ENCODE peak calls at places on chromosomes 2 and 18, in nine cellular contexts. One of them, this sample, is unnamed.

GRCh38 chr2:127589876-127590275 is 54.4 kb downstream of the MYO7B start:
- DNase-seq in GM03348: no peak
- DNase-seq in nucleus accumbens: no peak
- DNase-seq in brain microvascular endothelial cell: no peak
- DNase-seq in hepatocyte: no peak
- DNase-seq in bronchial epithelial cell: no peak
- DNase-seq in stimulated activated CD8-positive, alpha-beta memory T cell treated with anti-CD3 and anti-CD28 coated beads, Interleukin-2, amount 100 ng/mL, for 48 hours: no peak
- DNase-seq in posterior cingulate gyrus: no peak
- DNase-seq in dorsolateral prefrontal cortex: peak
- DNase-seq in this sample: no peak

GRCh38 chr2:83471708-83472107 is 987.4 kb downstream of the SUCLG1 start:
- DNase-seq in GM03348: no peak
- DNase-seq in nucleus accumbens: no peak
- DNase-seq in brain microvascular endothelial cell: no peak
- DNase-seq in hepatocyte: no peak
- DNase-seq in bronchial epithelial cell: no peak
- DNase-seq in stimulated activated CD8-positive, alpha-beta memory T cell treated with anti-CD3 and anti-CD28 coated beads, Interleukin-2, amount 100 ng/mL, for 48 hours: no peak
- DNase-seq in posterior cingulate gyrus: no peak
- DNase-seq in dorsolateral prefrontal cortex: no peak
- DNase-seq in this sample: no peak

GRCh38 chr2:70161069-70161534 is 29.7 kb downstream of the C2orf42 start:
- DNase-seq in GM03348: no peak
- DNase-seq in nucleus accumbens: no peak
- DNase-seq in brain microvascular endothelial cell: no peak
- DNase-seq in hepatocyte: no peak
- DNase-seq in bronchial epithelial cell: peak
- DNase-seq in stimulated activated CD8-positive, alpha-beta memory T cell treated with anti-CD3 and anti-CD28 coated beads, Interleukin-2, amount 100 ng/mL, for 48 hours: no peak
- DNase-seq in posterior cingulate gyrus: no peak
- DNase-seq in dorsolateral prefrontal cortex: no peak
- DNase-seq in this sample: no peak

GRCh38 chr2:53473236-53473635 is 294.4 kb upstream of the CHAC2 start:
- DNase-seq in GM03348: no peak
- DNase-seq in nucleus accumbens: no peak
- DNase-seq in brain microvascular endothelial cell: no peak
- DNase-seq in hepatocyte: peak
- DNase-seq in bronchial epithelial cell: no peak
- DNase-seq in stimulated activated CD8-positive, alpha-beta memory T cell treated with anti-CD3 and anti-CD28 coated beads, Interleukin-2, amount 100 ng/mL, for 48 hours: no peak
- DNase-seq in posterior cingulate gyrus: no peak
- DNase-seq in dorsolateral prefrontal cortex: no peak
- DNase-seq in this sample: no peak

GRCh38 chr2:132416080-132416911 is at the start of gene GPR39:
- DNase-seq in GM03348: peak
- DNase-seq in nucleus accumbens: peak
- DNase-seq in brain microvascular endothelial cell: peak
- DNase-seq in hepatocyte: peak
- DNase-seq in bronchial epithelial cell: peak
- DNase-seq in stimulated activated CD8-positive, alpha-beta memory T cell treated with anti-CD3 and anti-CD28 coated beads, Interleukin-2, amount 100 ng/mL, for 48 hours: no peak
- DNase-seq in posterior cingulate gyrus: peak
- DNase-seq in dorsolateral prefrontal cortex: peak
- DNase-seq in this sample: peak

GRCh38 chr2:12213222-12213621 is 466.8 kb downstream of the LPIN1 start:
- DNase-seq in GM03348: no peak
- DNase-seq in nucleus accumbens: no peak
- DNase-seq in brain microvascular endothelial cell: no peak
- DNase-seq in hepatocyte: no peak
- DNase-seq in bronchial epithelial cell: peak
- DNase-seq in stimulated activated CD8-positive, alpha-beta memory T cell treated with anti-CD3 and anti-CD28 coated beads, Interleukin-2, amount 100 ng/mL, for 48 hours: no peak
- DNase-seq in posterior cingulate gyrus: no peak
- DNase-seq in dorsolateral prefrontal cortex: no peak
- DNase-seq in this sample: no peak

GRCh38 chr2:98508690-98509054 is 64.0 kb downstream of the INPP4A start:
- DNase-seq in GM03348: no peak
- DNase-seq in nucleus accumbens: no peak
- DNase-seq in brain microvascular endothelial cell: peak
- DNase-seq in hepatocyte: no peak
- DNase-seq in bronchial epithelial cell: peak
- DNase-seq in stimulated activated CD8-positive, alpha-beta memory T cell treated with anti-CD3 and anti-CD28 coated beads, Interleukin-2, amount 100 ng/mL, for 48 hours: peak
- DNase-seq in posterior cingulate gyrus: no peak
- DNase-seq in dorsolateral prefrontal cortex: no peak
- DNase-seq in this sample: no peak

GRCh38 chr2:71609029-71609428 is 155.7 kb downstream of the DYSF start:
- DNase-seq in GM03348: no peak
- DNase-seq in nucleus accumbens: no peak
- DNase-seq in brain microvascular endothelial cell: no peak
- DNase-seq in hepatocyte: no peak
- DNase-seq in bronchial epithelial cell: no peak
- DNase-seq in stimulated activated CD8-positive, alpha-beta memory T cell treated with anti-CD3 and anti-CD28 coated beads, Interleukin-2, amount 100 ng/mL, for 48 hours: no peak
- DNase-seq in posterior cingulate gyrus: peak
- DNase-seq in dorsolateral prefrontal cortex: peak
- DNase-seq in this sample: no peak

GRCh38 chr2:226956659-226957058 is 120.8 kb downstream of the RHBDD1 start:
- DNase-seq in GM03348: no peak
- DNase-seq in nucleus accumbens: no peak
- DNase-seq in brain microvascular endothelial cell: no peak
- DNase-seq in hepatocyte: no peak
- DNase-seq in bronchial epithelial cell: no peak
- DNase-seq in stimulated activated CD8-positive, alpha-beta memory T cell treated with anti-CD3 and anti-CD28 coated beads, Interleukin-2, amount 100 ng/mL, for 48 hours: no peak
- DNase-seq in posterior cingulate gyrus: no peak
- DNase-seq in dorsolateral prefrontal cortex: no peak
- DNase-seq in this sample: no peak

GRCh38 chr2:120863661-120864320 is 128.1 kb downstream of the GLI2 start:
- DNase-seq in GM03348: peak
- DNase-seq in nucleus accumbens: no peak
- DNase-seq in brain microvascular endothelial cell: peak
- DNase-seq in hepatocyte: peak
- DNase-seq in bronchial epithelial cell: peak
- DNase-seq in stimulated activated CD8-positive, alpha-beta memory T cell treated with anti-CD3 and anti-CD28 coated beads, Interleukin-2, amount 100 ng/mL, for 48 hours: no peak
- DNase-seq in posterior cingulate gyrus: peak
- DNase-seq in dorsolateral prefrontal cortex: no peak
- DNase-seq in this sample: no peak

GRCh38 chr2:11422901-11423435 is 43.0 kb downstream of the E2F6 start:
- DNase-seq in GM03348: no peak
- DNase-seq in nucleus accumbens: no peak
- DNase-seq in brain microvascular endothelial cell: no peak
- DNase-seq in hepatocyte: no peak
- DNase-seq in bronchial epithelial cell: no peak
- DNase-seq in stimulated activated CD8-positive, alpha-beta memory T cell treated with anti-CD3 and anti-CD28 coated beads, Interleukin-2, amount 100 ng/mL, for 48 hours: no peak
- DNase-seq in posterior cingulate gyrus: no peak
- DNase-seq in dorsolateral prefrontal cortex: no peak
- DNase-seq in this sample: no peak

GRCh38 chr18:55234366-55235093 is 275.3 kb upstream of the CCDC68 start:
- DNase-seq in GM03348: peak
- DNase-seq in nucleus accumbens: peak
- DNase-seq in brain microvascular endothelial cell: peak
- DNase-seq in hepatocyte: peak
- DNase-seq in bronchial epithelial cell: peak
- DNase-seq in stimulated activated CD8-positive, alpha-beta memory T cell treated with anti-CD3 and anti-CD28 coated beads, Interleukin-2, amount 100 ng/mL, for 48 hours: peak
- DNase-seq in posterior cingulate gyrus: peak
- DNase-seq in dorsolateral prefrontal cortex: peak
- DNase-seq in this sample: peak

GRCh38 chr18:10410472-10411300 is 43.7 kb upstream of the APCDD1 start:
- DNase-seq in GM03348: no peak
- DNase-seq in nucleus accumbens: peak
- DNase-seq in brain microvascular endothelial cell: no peak
- DNase-seq in hepatocyte: no peak
- DNase-seq in bronchial epithelial cell: peak
- DNase-seq in stimulated activated CD8-positive, alpha-beta memory T cell treated with anti-CD3 and anti-CD28 coated beads, Interleukin-2, amount 100 ng/mL, for 48 hours: no peak
- DNase-seq in posterior cingulate gyrus: no peak
- DNase-seq in dorsolateral prefrontal cortex: no peak
- DNase-seq in this sample: no peak

GRCh38 chr18:49050462-49050861 is 99.7 kb upstream of the SMAD7 start:
- DNase-seq in GM03348: no peak
- DNase-seq in nucleus accumbens: no peak
- DNase-seq in brain microvascular endothelial cell: no peak
- DNase-seq in hepatocyte: no peak
- DNase-seq in bronchial epithelial cell: no peak
- DNase-seq in stimulated activated CD8-positive, alpha-beta memory T cell treated with anti-CD3 and anti-CD28 coated beads, Interleukin-2, amount 100 ng/mL, for 48 hours: no peak
- DNase-seq in posterior cingulate gyrus: no peak
- DNase-seq in dorsolateral prefrontal cortex: no peak
- DNase-seq in this sample: no peak

GRCh38 chr2:26414291-26414690 is 12.6 kb downstream of the DRC1 start:
- DNase-seq in GM03348: no peak
- DNase-seq in nucleus accumbens: no peak
- DNase-seq in brain microvascular endothelial cell: no peak
- DNase-seq in hepatocyte: no peak
- DNase-seq in bronchial epithelial cell: no peak
- DNase-seq in stimulated activated CD8-positive, alpha-beta memory T cell treated with anti-CD3 and anti-CD28 coated beads, Interleukin-2, amount 100 ng/mL, for 48 hours: no peak
- DNase-seq in posterior cingulate gyrus: no peak
- DNase-seq in dorsolateral prefrontal cortex: no peak
- DNase-seq in this sample: no peak